ENCODE peak calls at places on chromosome 13, in eight cellular contexts. One of them, this sample, is unnamed.

GRCh38 chr13:91557328-91557727 is 158.9 kb downstream of the GPC5 start:
- DNase-seq in fibroblast of lung: no peak
- DNase-seq in NB4: no peak
- DNase-seq in fibroblast of mammary gland: no peak
- DNase-seq in A673: no peak
- DNase-seq in heart right ventricle: no peak
- DNase-seq in cardiac fibroblast: no peak
- DNase-seq in cardiac muscle cell: no peak
- DNase-seq in this sample: no peak

GRCh38 chr13:74662895-74663294 is 528.7 kb upstream of the KLF12 start:
- DNase-seq in A673: no peak
- DNase-seq in fibroblast of mammary gland: peak; percentile 17
- DNase-seq in fibroblast of lung: no peak
- DNase-seq in cardiac muscle cell: no peak
- DNase-seq in cardiac fibroblast: no peak
- DNase-seq in heart right ventricle: no peak
- DNase-seq in NB4: no peak
- DNase-seq in this sample: no peak

GRCh38 chr13:50676602-50677001 is 166.9 kb downstream of the DLEU7 start:
- DNase-seq in cardiac fibroblast: peak; percentile 71
- DNase-seq in heart right ventricle: no peak
- DNase-seq in NB4: no peak
- DNase-seq in cardiac muscle cell: no peak
- DNase-seq in A673: no peak
- DNase-seq in fibroblast of lung: peak; percentile 90
- DNase-seq in fibroblast of mammary gland: peak; percentile 64
- DNase-seq in this sample: no peak

GRCh38 chr13:64992314-64992713 is 2237.8 kb downstream of the PCDH9 start:
- DNase-seq in fibroblast of lung: peak; percentile 3
- DNase-seq in cardiac fibroblast: no peak
- DNase-seq in cardiac muscle cell: no peak
- DNase-seq in NB4: no peak
- DNase-seq in A673: no peak
- DNase-seq in heart right ventricle: no peak
- DNase-seq in fibroblast of mammary gland: no peak
- DNase-seq in this sample: no peak

GRCh38 chr13:111210488-111210887 is 95.4 kb downstream of the ARHGEF7 start:
- DNase-seq in cardiac muscle cell: no peak
- DNase-seq in NB4: no peak
- DNase-seq in fibroblast of lung: peak; percentile 91
- DNase-seq in A673: peak; percentile 86
- DNase-seq in cardiac fibroblast: peak; percentile 84
- DNase-seq in heart right ventricle: no peak
- DNase-seq in fibroblast of mammary gland: peak; percentile 76
- DNase-seq in this sample: no peak

GRCh38 chr13:24747248-24748151 is 16.5 kb upstream of the RNF17 start:
- DNase-seq in fibroblast of lung: peak; percentile 15
- DNase-seq in cardiac muscle cell: peak; percentile 47
- DNase-seq in cardiac fibroblast: peak; percentile 23
- DNase-seq in heart right ventricle: no peak
- DNase-seq in NB4: peak; percentile 40
- DNase-seq in fibroblast of mammary gland: no peak
- DNase-seq in A673: peak; percentile 14
- DNase-seq in this sample: no peak

GRCh38 chr13:44142540-44142867 is 231.1 kb upstream of the SERP2 start:
- DNase-seq in cardiac muscle cell: no peak
- DNase-seq in heart right ventricle: no peak
- DNase-seq in fibroblast of lung: no peak
- DNase-seq in cardiac fibroblast: no peak
- DNase-seq in A673: no peak
- DNase-seq in fibroblast of mammary gland: no peak
- DNase-seq in NB4: no peak
- DNase-seq in this sample: no peak

GRCh38 chr13:42981317-42981716 is 10.7 kb downstream of the EPSTI1 start:
- DNase-seq in A673: no peak
- DNase-seq in cardiac muscle cell: no peak
- DNase-seq in cardiac fibroblast: peak; percentile 50
- DNase-seq in fibroblast of mammary gland: peak; percentile 79
- DNase-seq in heart right ventricle: no peak
- DNase-seq in fibroblast of lung: peak; percentile 18
- DNase-seq in NB4: no peak
- DNase-seq in this sample: no peak

GRCh38 chr13:54018485-54018884 is 989.9 kb downstream of the OLFM4 start:
- DNase-seq in heart right ventricle: no peak
- DNase-seq in cardiac muscle cell: no peak
- DNase-seq in cardiac fibroblast: no peak
- DNase-seq in A673: no peak
- DNase-seq in NB4: no peak
- DNase-seq in fibroblast of lung: no peak
- DNase-seq in fibroblast of mammary gland: no peak
- DNase-seq in this sample: no peak

GRCh38 chr13:94020833-94021232 is 458.6 kb downstream of the DCT start:
- DNase-seq in A673: peak; percentile 54
- DNase-seq in fibroblast of mammary gland: peak; percentile 79
- DNase-seq in NB4: no peak
- DNase-seq in cardiac fibroblast: peak; percentile 48
- DNase-seq in heart right ventricle: no peak
- DNase-seq in cardiac muscle cell: no peak
- DNase-seq in fibroblast of lung: peak; percentile 63
- DNase-seq in this sample: no peak

GRCh38 chr13:78102121-78102677 is 183.6 kb upstream of the EDNRB start:
- DNase-seq in fibroblast of lung: peak; percentile 54
- DNase-seq in NB4: peak; percentile 63
- DNase-seq in fibroblast of mammary gland: peak; percentile 92
- DNase-seq in cardiac fibroblast: peak; percentile 93
- DNase-seq in heart right ventricle: peak; percentile 41
- DNase-seq in cardiac muscle cell: no peak
- DNase-seq in A673: no peak
- DNase-seq in this sample: peak; percentile 16

GRCh38 chr13:30308548-30308947 is 1.2 kb upstream of the KATNAL1 start:
- DNase-seq in cardiac fibroblast: peak; percentile 69
- DNase-seq in fibroblast of lung: peak; percentile 62
- DNase-seq in NB4: peak; percentile 75
- DNase-seq in heart right ventricle: no peak
- DNase-seq in A673: peak; percentile 27
- DNase-seq in fibroblast of mammary gland: peak; percentile 47
- DNase-seq in cardiac muscle cell: peak; percentile 50
- DNase-seq in this sample: no peak

GRCh38 chr13:102028846-102029245 is 373.0 kb downstream of the FGF14 start:
- DNase-seq in fibroblast of mammary gland: no peak
- DNase-seq in A673: no peak
- DNase-seq in cardiac muscle cell: no peak
- DNase-seq in NB4: no peak
- DNase-seq in fibroblast of lung: no peak
- DNase-seq in heart right ventricle: no peak
- DNase-seq in cardiac fibroblast: no peak
- DNase-seq in this sample: no peak

GRCh38 chr13:98445340-98446233 is 131.3 kb downstream of the STK24 start:
- DNase-seq in A673: peak; percentile 74
- DNase-seq in fibroblast of mammary gland: peak; percentile 49
- DNase-seq in cardiac muscle cell: peak; percentile 68
- DNase-seq in fibroblast of lung: peak; percentile 33
- DNase-seq in cardiac fibroblast: peak; percentile 60
- DNase-seq in NB4: peak; percentile 79
- DNase-seq in heart right ventricle: peak; percentile 60
- DNase-seq in this sample: peak; percentile 47

GRCh38 chr13:71773534-71773933 is 93.5 kb downstream of the DACH1 start:
- DNase-seq in A673: no peak
- DNase-seq in fibroblast of lung: no peak
- DNase-seq in NB4: no peak
- DNase-seq in heart right ventricle: no peak
- DNase-seq in cardiac fibroblast: no peak
- DNase-seq in fibroblast of mammary gland: no peak
- DNase-seq in cardiac muscle cell: no peak
- DNase-seq in this sample: no peak
- TF ChIP-seq CTCF in A673: no peak
- TF ChIP-seq CTCF in fibroblast of lung: no peak
- TF ChIP-seq CTCF in NB4: no peak
- TF ChIP-seq CTCF in heart right ventricle: no peak
- TF ChIP-seq CTCF in cardiac fibroblast: no peak
- TF ChIP-seq CTCF in fibroblast of mammary gland: no peak
- TF ChIP-seq CTCF in cardiac muscle cell: no peak
- TF ChIP-seq CTCF in this sample: no peak

DNA sequence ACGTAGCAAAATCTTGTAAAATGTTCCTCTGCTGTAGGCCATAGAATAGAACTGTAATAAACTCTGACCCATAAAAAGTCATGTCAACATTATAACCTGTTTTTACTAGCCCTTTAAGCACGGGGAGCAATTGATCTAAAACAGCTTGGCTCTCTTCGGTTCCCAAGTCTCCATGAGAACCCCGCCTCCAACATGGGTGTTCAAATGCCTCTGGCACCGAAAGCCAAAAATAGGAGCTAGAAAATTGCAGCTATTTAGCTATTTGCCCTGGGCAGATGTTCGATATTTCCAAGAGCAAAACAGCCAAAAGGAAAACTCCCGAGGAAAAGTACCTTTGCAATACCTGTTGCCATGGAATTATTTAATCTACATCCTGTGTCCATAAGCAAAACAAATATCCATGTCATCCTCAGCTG is 563.1 kb downstream of the EFNB2 start:
- DNase-seq in fibroblast of mammary gland: no peak
- DNase-seq in fibroblast of lung: no peak
- DNase-seq in heart right ventricle: no peak
- DNase-seq in A673: no peak
- DNase-seq in NB4: no peak
- DNase-seq in cardiac fibroblast: no peak
- DNase-seq in cardiac muscle cell: no peak
- DNase-seq in this sample: no peak
- TF ChIP-seq CTCF in fibroblast of mammary gland: no peak
- TF ChIP-seq CTCF in fibroblast of lung: no peak
- TF ChIP-seq CTCF in heart right ventricle: no peak
- TF ChIP-seq CTCF in A673: no peak
- TF ChIP-seq CTCF in NB4: no peak
- TF ChIP-seq CTCF in cardiac fibroblast: no peak
- TF ChIP-seq CTCF in cardiac muscle cell: no peak
- TF ChIP-seq CTCF in this sample: no peak

GRCh38 chr13:70104481-70104880 is 3.1 kb upstream of the ATXN8OS start:
- DNase-seq in fibroblast of lung: no peak
- DNase-seq in cardiac fibroblast: no peak
- DNase-seq in A673: no peak
- DNase-seq in cardiac muscle cell: no peak
- DNase-seq in heart right ventricle: no peak
- DNase-seq in fibroblast of mammary gland: no peak
- DNase-seq in NB4: no peak
- DNase-seq in this sample: no peak

GRCh38 chr13:70098669-70099068 is 9.0 kb upstream of the ATXN8OS start:
- DNase-seq in heart right ventricle: no peak
- DNase-seq in A673: peak; percentile 4
- DNase-seq in cardiac muscle cell: peak; percentile 14
- DNase-seq in fibroblast of lung: no peak
- DNase-seq in NB4: peak; percentile 10
- DNase-seq in cardiac fibroblast: peak; percentile 3
- DNase-seq in fibroblast of mammary gland: no peak
- DNase-seq in this sample: no peak
- TF ChIP-seq CTCF in heart right ventricle: peak; percentile 22
- TF ChIP-seq CTCF in A673: peak; percentile 46
- TF ChIP-seq CTCF in cardiac muscle cell: no peak
- TF ChIP-seq CTCF in fibroblast of lung: no peak
- TF ChIP-seq CTCF in NB4: peak; percentile 14
- TF ChIP-seq CTCF in cardiac fibroblast: peak; percentile 13
- TF ChIP-seq CTCF in fibroblast of mammary gland: no peak
- TF ChIP-seq CTCF in this sample: no peak

GRCh38 chr13:33164331-33164730 is 121.2 kb downstream of the STARD13 start:
- DNase-seq in cardiac fibroblast: no peak
- DNase-seq in fibroblast of mammary gland: no peak
- DNase-seq in NB4: no peak
- DNase-seq in cardiac muscle cell: no peak
- DNase-seq in fibroblast of lung: peak; percentile 53
- DNase-seq in A673: no peak
- DNase-seq in heart right ventricle: no peak
- DNase-seq in this sample: no peak
- TF ChIP-seq CTCF in cardiac fibroblast: no peak
- TF ChIP-seq CTCF in fibroblast of mammary gland: no peak
- TF ChIP-seq CTCF in NB4: no peak
- TF ChIP-seq CTCF in cardiac muscle cell: no peak
- TF ChIP-seq CTCF in fibroblast of lung: no peak
- TF ChIP-seq CTCF in A673: no peak
- TF ChIP-seq CTCF in heart right ventricle: no peak
- TF ChIP-seq CTCF in this sample: no peak

GRCh38 chr13:79631260-79631659 is 150.3 kb downstream of the NDFIP2 start:
- DNase-seq in cardiac muscle cell: no peak
- DNase-seq in cardiac fibroblast: peak; percentile 73
- DNase-seq in heart right ventricle: peak; percentile 7
- DNase-seq in fibroblast of lung: peak; percentile 75
- DNase-seq in fibroblast of mammary gland: peak; percentile 73
- DNase-seq in NB4: peak; percentile 6
- DNase-seq in A673: peak; percentile 87
- DNase-seq in this sample: no peak
- TF ChIP-seq CTCF in cardiac muscle cell: peak; percentile 19
- TF ChIP-seq CTCF in cardiac fibroblast: peak; percentile 3
- TF ChIP-seq CTCF in heart right ventricle: peak; percentile 53
- TF ChIP-seq CTCF in fibroblast of lung: peak; percentile 23
- TF ChIP-seq CTCF in fibroblast of mammary gland: peak; percentile 24
- TF ChIP-seq CTCF in NB4: peak; percentile 1
- TF ChIP-seq CTCF in A673: peak; percentile 53
- TF ChIP-seq CTCF in this sample: no peak

GRCh38 chr13:46962286-46962941 is 65.6 kb upstream of the HTR2A start:
- DNase-seq in fibroblast of lung: peak; percentile 53
- DNase-seq in NB4: peak; percentile 34
- DNase-seq in cardiac muscle cell: peak; percentile 32
- DNase-seq in cardiac fibroblast: peak; percentile 37
- DNase-seq in fibroblast of mammary gland: peak; percentile 89
- DNase-seq in heart right ventricle: no peak
- DNase-seq in A673: peak; percentile 5
- DNase-seq in this sample: no peak
- TF ChIP-seq CTCF in fibroblast of lung: peak; percentile 24
- TF ChIP-seq CTCF in NB4: peak; percentile 66
- TF ChIP-seq CTCF in cardiac muscle cell: peak; percentile 36
- TF ChIP-seq CTCF in cardiac fibroblast: peak; percentile 24
- TF ChIP-seq CTCF in fibroblast of mammary gland: peak; percentile 50
- TF ChIP-seq CTCF in heart right ventricle: peak; percentile 12
- TF ChIP-seq CTCF in A673: peak; percentile 55
- TF ChIP-seq CTCF in this sample: no peak

GRCh38 chr13:83780201-83780600 is 102.1 kb downstream of the SLITRK1 start:
- DNase-seq in cardiac fibroblast: peak; percentile 45
- DNase-seq in A673: peak; percentile 37
- DNase-seq in NB4: peak; percentile 56
- DNase-seq in fibroblast of mammary gland: peak; percentile 52
- DNase-seq in fibroblast of lung: peak; percentile 24
- DNase-seq in cardiac muscle cell: peak; percentile 2
- DNase-seq in heart right ventricle: no peak
- DNase-seq in this sample: no peak
- TF ChIP-seq CTCF in cardiac fibroblast: peak; percentile 52
- TF ChIP-seq CTCF in A673: peak; percentile 50
- TF ChIP-seq CTCF in NB4: peak; percentile 60
- TF ChIP-seq CTCF in fibroblast of mammary gland: peak; percentile 65
- TF ChIP-seq CTCF in fibroblast of lung: peak; percentile 33
- TF ChIP-seq CTCF in cardiac muscle cell: peak; percentile 62
- TF ChIP-seq CTCF in heart right ventricle: no peak
- TF ChIP-seq CTCF in this sample: no peak

GRCh38 chr13:85261757-85262346 is 537.4 kb downstream of the SLITRK6 start:
- DNase-seq in cardiac fibroblast: no peak
- DNase-seq in NB4: peak; percentile 4
- DNase-seq in heart right ventricle: no peak
- DNase-seq in fibroblast of lung: no peak
- DNase-seq in A673: peak; percentile 42
- DNase-seq in fibroblast of mammary gland: peak; percentile 0
- DNase-seq in cardiac muscle cell: peak; percentile 28
- DNase-seq in this sample: no peak
- TF ChIP-seq CTCF in cardiac fibroblast: peak; percentile 5
- TF ChIP-seq CTCF in NB4: peak; percentile 47
- TF ChIP-seq CTCF in heart right ventricle: no peak
- TF ChIP-seq CTCF in fibroblast of lung: peak; percentile 3
- TF ChIP-seq CTCF in A673: peak; percentile 64
- TF ChIP-seq CTCF in fibroblast of mammary gland: peak; percentile 21
- TF ChIP-seq CTCF in cardiac muscle cell: peak; percentile 65
- TF ChIP-seq CTCF in this sample: no peak

GRCh38 chr13:95296326-95296939 is 4.8 kb downstream of the ABCC4 start:
- DNase-seq in fibroblast of lung: no peak
- DNase-seq in cardiac fibroblast: peak; percentile 29
- DNase-seq in NB4: peak; percentile 30
- DNase-seq in heart right ventricle: peak; percentile 38
- DNase-seq in A673: no peak
- DNase-seq in fibroblast of mammary gland: no peak
- DNase-seq in cardiac muscle cell: peak; percentile 51
- DNase-seq in this sample: peak; percentile 71
- TF ChIP-seq CTCF in fibroblast of lung: peak; percentile 45
- TF ChIP-seq CTCF in cardiac fibroblast: peak; percentile 78
- TF ChIP-seq CTCF in NB4: peak; percentile 58
- TF ChIP-seq CTCF in heart right ventricle: peak; percentile 69
- TF ChIP-seq CTCF in A673: peak; percentile 56
- TF ChIP-seq CTCF in fibroblast of mammary gland: peak; percentile 46
- TF ChIP-seq CTCF in cardiac muscle cell: peak; percentile 72
- TF ChIP-seq CTCF in this sample: peak; percentile 56